ENCODE peak calls at places on chromosomes 12 and 14, in five cellular contexts. U, M, E, B and O are unnamed samples.

GRCh38 chr14:57009585-57010515 is 199.6 kb upstream of the OTX2 start:
- DNase-seq in E (peak), B (no peak), M (no peak), U (no peak), O (no peak)

GRCh38 chr14:69955855-69956567 is 76.8 kb downstream of the SMOC1 start:
- DNase-seq in E (no peak), M (no peak), U (no peak), B (no peak), O (no peak)

GRCh38 chr14:98229676-98230366 is 1042.2 kb downstream of the BCL11B start:
- DNase-seq in U (no peak), M (no peak), E (no peak), B (no peak), O (no peak)

GRCh38 chr12:31274520-31275300 is 51.2 kb downstream of the SINHCAF start:
- DNase-seq in U (no peak), B (no peak), M (no peak), E (no peak), O (no peak)

GRCh38 chr12:65537978-65538377 is 259.5 kb downstream of the MSRB3 start:
- DNase-seq in M (no peak), E (no peak), U (no peak), B (no peak), O (no peak)

GRCh38 chr12:25518512-25518911 is 34.6 kb downstream of the LMNTD1 start:
- DNase-seq in E (no peak), U (no peak), B (no peak), M (no peak), O (no peak)

GRCh38 chr14:103126873-103127304 is 3.6 kb downstream of the TNFAIP2 start:
- DNase-seq in U (no peak), E (no peak), B (no peak), M (no peak), O (no peak)

GRCh38 chr14:56487761-56488160 is 91.8 kb upstream of the TMEM260 start:
- DNase-seq in E (no peak), U (no peak), B (no peak), M (no peak), O (no peak)

GRCh38 chr12:105382771-105383632 is 52.5 kb downstream of the C12orf75 start:
- DNase-seq in E (peak), M (no peak), U (peak), B (no peak), O (no peak)

GRCh38 chr12:58413794-58414193 is 472.4 kb downstream of the ATP23 start:
- DNase-seq in M (no peak), B (no peak), U (no peak), E (no peak), O (no peak)

GRCh38 chr14:30426463-30426862 is 132.5 kb upstream of the G2E3 start:
- DNase-seq in E (no peak), M (no peak), U (no peak), B (no peak), O (no peak)

GRCh38 chr12:28460420-28461130 is 270.3 kb downstream of the CCDC91 start:
- DNase-seq in U (no peak), M (no peak), B (no peak), E (no peak), O (no peak)

GRCh38 chr14:72000907-72001306 is 68.7 kb downstream of the RGS6 start:
- DNase-seq in B (no peak), U (no peak), M (peak), E (no peak), O (no peak)

GRCh38 chr14:85241022-85241880 is 288.7 kb upstream of the FLRT2 start:
- DNase-seq in B (no peak), E (peak), M (no peak), U (peak), O (no peak)

GRCh38 chr12:46659032-46659703 is 166.6 kb downstream of the SLC38A4 start:
- DNase-seq in M (no peak), B (no peak), E (no peak), U (no peak), O (no peak)

GRCh38 chr14:81192594-81192993 is 28.2 kb downstream of the GTF2A1 start:
- DNase-seq in E (no peak), M (no peak), B (no peak), U (no peak), O (no peak)

GRCh38 chr12:131604146-131604844 is 106.6 kb upstream of the SFSWAP start:
- DNase-seq in B (no peak), E (no peak), M (no peak), U (no peak), O (no peak)

GRCh38 chr12:132114667-132115066 is 29.5 kb downstream of the DDX51 start:
- DNase-seq in B (no peak), M (no peak), U (no peak), E (no peak), O (no peak)

GRCh38 chr14:73026243-73026844 is 562 bp downstream of the ZFYVE1 start:
- DNase-seq in B (no peak), E (no peak), U (no peak), M (no peak), O (peak)

GRCh38 chr12:30021046-30021833 is 237.5 kb upstream of the TMTC1 start:
- DNase-seq in E (no peak), B (no peak), M (no peak), U (no peak), O (no peak)

GRCh38 chr12:56688129-56688845 is at the start of gene PTGES3:
- DNase-seq in U (peak), M (peak), B (peak), E (peak), O (peak)

GRCh38 chr14:92813201-92813600 is 19.1 kb downstream of the GOLGA5 start:
- DNase-seq in E (no peak), U (no peak), B (no peak), M (no peak), O (no peak)

GRCh38 chr14:23573384-23573783 is 5.2 kb downstream of the JPH4 start:
- DNase-seq in E (peak), M (no peak), U (no peak), B (no peak), O (peak)

GRCh38 chr14:99592933-99593753 is 10.9 kb downstream of the CCDC85C start:
- DNase-seq in U (no peak), B (no peak), M (peak), E (no peak), O (no peak)

GRCh38 chr12:31973818-31974217 is 14.6 kb downstream of the RESF1 start:
- DNase-seq in E (no peak), U (no peak), B (no peak), M (no peak), O (no peak)

GRCh38 chr12:92466391-92467305 is 236.1 kb upstream of the PLEKHG7 start:
- DNase-seq in U (no peak), E (peak), B (no peak), M (peak), O (no peak)

GRCh38 chr12:65278576-65279386 is at the start of gene MSRB3:
- DNase-seq in U (peak), B (no peak), E (no peak), M (peak), O (peak)

GRCh38 chr12:123705935-123706334 is 6.2 kb upstream of the ATP6V0A2 start:
- DNase-seq in B (no peak), U (no peak), M (no peak), E (peak), O (no peak)

GRCh38 chr12:12266389-12266872 is 413 bp downstream of the LRP6 start:
- DNase-seq in E (no peak), B (no peak), U (no peak), M (peak), O (no peak)